ENCODE peak calls at places on chromosomes 4 and X, in eight cellular contexts. V is ovary; E is transverse colon; D is stimulated activated CD8-positive, alpha-beta memory T cell treated with anti-CD3 and anti-CD28 coated beads, Interleukin-15, amount 100 ng/mL, for 48 hours; B is right lobe of liver; F is non-pigmented ciliary epithelial cell; J is GM10248; K is H9. R is an unnamed sample.

GRCh38 chr4:163673848-163674702 is 179.6 kb downstream of the TMA16 start:
- DNase-seq in J (no peak), E (no peak), B (no peak), K (no peak), V (no peak), D (no peak), F (no peak), R (no peak)

GRCh38 chrX:143437439-143437838 is 79.8 kb downstream of the SPANXN3 start:
- DNase-seq in K (no peak), B (no peak), F (no peak), D (no peak), E (no peak), V (no peak), J (no peak), R (no peak)

GRCh38 chr4:66216252-66216651 is 546.0 kb upstream of the EPHA5 start:
- DNase-seq in V (no peak), D (no peak), K (no peak), E (no peak), J (no peak), B (no peak), F (no peak), R (no peak)

GRCh38 chr4:39721788-39722187 is 23.9 kb downstream of the UBE2K start:
- DNase-seq in D (no peak), V (no peak), B (peak; percentile 23), E (no peak), J (no peak), K (no peak), F (no peak), R (no peak)

GRCh38 chr4:156962551-156962974 is 9.0 kb downstream of the PDGFC start:
- DNase-seq in D (no peak), K (no peak), F (peak; percentile 65), V (peak; percentile 50), J (no peak), B (no peak), E (no peak), R (peak; percentile 75)

GRCh38 chr4:10180927-10181744 is 64.5 kb upstream of the WDR1 start:
- DNase-seq in D (no peak), F (no peak), E (no peak), V (no peak), J (peak; percentile 37), K (no peak), B (no peak), R (no peak)

GRCh38 chr4:163923092-163923491 is 428.6 kb downstream of the TMA16 start:
- DNase-seq in F (no peak), V (no peak), K (no peak), E (no peak), D (no peak), B (no peak), J (no peak), R (no peak)

GRCh38 chr4:118059397-118059796 is 25.1 kb downstream of the NDST3 start:
- DNase-seq in K (no peak), E (no peak), B (no peak), J (no peak), D (no peak), F (no peak), V (no peak), R (no peak)

GRCh38 chrX:24357101-24357500 is 3.3 kb upstream of the SUPT20HL1 start:
- DNase-seq in E (no peak), D (no peak), V (no peak), B (no peak), J (no peak), F (no peak), K (no peak), R (no peak)

GRCh38 chr4:115781528-115782146 is 668.2 kb upstream of the NDST4 start:
- DNase-seq in B (no peak), J (no peak), F (no peak), V (no peak), D (no peak), K (no peak), E (no peak), R (no peak)

GRCh38 chrX:83845397-83845796 is 15.5 kb upstream of the CYLC1 start:
- DNase-seq in B (no peak), F (no peak), D (no peak), K (no peak), V (no peak), E (no peak), J (peak; percentile 24), R (no peak)

GRCh38 chr4:70577220-70577927 is 14.7 kb upstream of the AMBN start:
- DNase-seq in B (no peak), F (no peak), E (no peak), V (no peak), K (no peak), D (no peak), J (no peak), R (no peak)

GRCh38 chrX:103475381-103475780 is 43.9 kb downstream of the RAB40A start:
- DNase-seq in J (no peak), K (no peak), D (no peak), V (no peak), F (no peak), E (no peak), B (no peak), R (no peak)